ENCODE peak calls at places on chromosomes 13 and 19, in eight cellular contexts. M is colonic mucosa, F is coronary artery, X is ascending aorta, W is spleen, D is AG04450, G is tibial artery, Q is uterus. H is an unnamed sample.

GRCh38 chr13:114177245-114178010 is 1.6 kb upstream of the CFAP97D2 start:
- DNase-seq in D (no peak), Q (no peak), F (no peak), X (no peak), W (no peak), M (no peak), G (no peak), H (no peak)

GRCh38 chr19:31105761-31106160 is 243.5 kb downstream of the TSHZ3 start:
- DNase-seq in Q (no peak), W (no peak), G (no peak), M (no peak), X (no peak), F (no peak), D (no peak), H (no peak)

GRCh38 chr13:92682832-92683517 is 543.6 kb upstream of the GPC6 start:
- DNase-seq in W (no peak), D (no peak), Q (no peak), M (no peak), X (no peak), G (no peak), F (no peak), H (no peak)

GRCh38 chr19:38508507-38508906 is 75.0 kb downstream of the RYR1 start:
- DNase-seq in W (no peak), Q (no peak), M (no peak), X (no peak), D (no peak), F (no peak), G (no peak), H (no peak)

GRCh38 chr19:29645491-29645867 is 19.8 kb upstream of the PLEKHF1 start:
- DNase-seq in Q (no peak), W (no peak), X (no peak), F (no peak), M (no peak), G (no peak), D (no peak), H (no peak)

GRCh38 chr19:45152504-45153338 is 8.1 kb downstream of the NKPD1 start:
- DNase-seq in Q (peak; percentile 31), W (peak; percentile 84), G (no peak), D (no peak), X (no peak), M (peak; percentile 48), F (no peak), H (no peak)

GRCh38 chr19:35557539-35558399 is 5.7 kb downstream of the ATP4A start:
- DNase-seq in F (no peak), M (peak; percentile 75), X (no peak), W (peak; percentile 81), G (no peak), Q (peak; percentile 44), D (no peak), H (peak; percentile 40)

GRCh38 chr19:36573020-36573947 is at the start of gene ZNF529:
- DNase-seq in Q (peak; percentile 82), F (peak; percentile 92), M (peak; percentile 93), D (peak; percentile 59), X (peak; percentile 66), W (peak; percentile 95), G (peak; percentile 92), H (peak; percentile 88)

GRCh38 chr19:4374451-4375163 is 25.7 kb downstream of the SH3GL1 start:
- DNase-seq in D (no peak), X (peak; percentile 37), G (peak; percentile 96), M (peak; percentile 74), W (no peak), F (peak; percentile 94), Q (peak; percentile 84), H (peak; percentile 71)

GRCh38 chr13:101123028-101123427 is 293.3 kb downstream of the NALCN start:
- DNase-seq in W (no peak), Q (no peak), D (no peak), F (no peak), G (no peak), X (no peak), M (no peak), H (no peak)

GRCh38 chr13:106102776-106103175 is 432.7 kb downstream of the EFNB2 start:
- DNase-seq in G (no peak), W (no peak), Q (no peak), M (no peak), X (no peak), D (no peak), F (no peak), H (no peak)

GRCh38 chr13:41361501-41361900 is 50.4 kb downstream of the NAA16 start:
- DNase-seq in X (no peak), M (no peak), F (no peak), Q (no peak), G (no peak), D (no peak), W (no peak), H (no peak)

GRCh38 chr19:46132508-46133100 is 8.1 kb upstream of the IGFL3 start:
- DNase-seq in X (no peak), F (no peak), M (no peak), G (no peak), D (no peak), W (no peak), Q (no peak), H (no peak)

GRCh38 chr19:289651-290538 is 1.3 kb downstream of the PLPP2 start:
- DNase-seq in Q (no peak), G (no peak), D (no peak), W (no peak), F (no peak), X (no peak), M (peak; percentile 74), H (peak; percentile 87)

GRCh38 chr13:110616103-110617101 is 1.1 kb downstream of the NAXD start:
- DNase-seq in W (peak; percentile 86), Q (no peak), D (no peak), X (peak; percentile 38), F (peak; percentile 78), M (peak; percentile 52), G (peak; percentile 77), H (peak; percentile 67)

GRCh38 chr19:2034729-2035589 is 16.1 kb downstream of the MKNK2 start:
- DNase-seq in F (no peak), Q (no peak), W (peak; percentile 85), D (no peak), G (no peak), M (peak; percentile 91), X (no peak), H (peak; percentile 64)

GRCh38 chr13:51605698-51606097 is 21.4 kb downstream of the WDFY2 start:
- DNase-seq in G (no peak), W (no peak), M (no peak), D (no peak), Q (no peak), F (no peak), X (no peak), H (no peak)

GRCh38 chr19:1239796-1240737 is 1.5 kb upstream of the ATP5F1D start:
- DNase-seq in M (peak; percentile 80), X (no peak), G (peak; percentile 93), D (peak; percentile 68), Q (peak; percentile 93), W (peak; percentile 95), F (no peak), H (peak; percentile 87)

GRCh38 chr13:33554919-33555791 is 262.8 kb upstream of the RFC3 start:
- DNase-seq in D (peak; percentile 18), M (no peak), W (no peak), Q (no peak), F (no peak), G (no peak), X (no peak), H (no peak)

GRCh38 chr13:43305416-43305815 is 282.0 kb downstream of the DNAJC15 start:
- DNase-seq in G (no peak), D (no peak), X (no peak), W (no peak), Q (no peak), F (no peak), M (no peak), H (no peak)

GRCh38 chr13:114151565-114152284 is 19.3 kb upstream of the RASA3 start:
- DNase-seq in W (no peak), F (peak; percentile 55), X (no peak), G (no peak), Q (no peak), M (peak; percentile 93), D (no peak), H (peak; percentile 84)

GRCh38 chr13:39462456-39462855 is 140.5 kb downstream of the LHFPL6 start:
- DNase-seq in W (no peak), Q (no peak), D (no peak), G (no peak), F (no peak), X (no peak), M (no peak), H (no peak)

GRCh38 chr19:51702103-51702753 is 9.1 kb downstream of the SPACA6 start:
- DNase-seq in F (peak; percentile 90), Q (peak; percentile 88), G (peak; percentile 90), M (peak; percentile 78), W (peak; percentile 88), D (no peak), X (no peak), H (peak; percentile 87)

GRCh38 chr19:18433735-18434398 is 4.1 kb downstream of the ISYNA1 start:
- DNase-seq in Q (no peak), F (no peak), G (no peak), X (no peak), W (peak; percentile 85), D (no peak), M (no peak), H (no peak)

GRCh38 chr13:81636120-81636519 is 1295.2 kb upstream of the SPRY2 start:
- DNase-seq in M (no peak), G (no peak), Q (no peak), X (no peak), D (no peak), F (no peak), W (no peak), H (no peak)

GRCh38 chr13:81639984-81640582 is 1299.2 kb upstream of the SPRY2 start:
- DNase-seq in G (no peak), W (no peak), X (no peak), D (no peak), Q (no peak), M (no peak), F (no peak), H (no peak)
- TF ChIP-seq CTCF in G (no peak), W (no peak), X (no peak), D (no peak), Q (no peak), M (no peak), F (no peak), H (no peak)

GRCh38 chr19:17063412-17063811 is 11.8 kb downstream of the HAUS8 start:
- DNase-seq in D (no peak), W (no peak), F (no peak), M (no peak), G (no peak), X (no peak), Q (no peak), H (no peak)
- H3K27ac ChIP-seq in D (no peak overlapping the region), W (no peak overlapping the region), F (no peak overlapping the region), M (no peak overlapping the region), G (no peak overlapping the region), X (no peak overlapping the region), Q (no peak overlapping the region), H (no peak overlapping the region)

DNA sequence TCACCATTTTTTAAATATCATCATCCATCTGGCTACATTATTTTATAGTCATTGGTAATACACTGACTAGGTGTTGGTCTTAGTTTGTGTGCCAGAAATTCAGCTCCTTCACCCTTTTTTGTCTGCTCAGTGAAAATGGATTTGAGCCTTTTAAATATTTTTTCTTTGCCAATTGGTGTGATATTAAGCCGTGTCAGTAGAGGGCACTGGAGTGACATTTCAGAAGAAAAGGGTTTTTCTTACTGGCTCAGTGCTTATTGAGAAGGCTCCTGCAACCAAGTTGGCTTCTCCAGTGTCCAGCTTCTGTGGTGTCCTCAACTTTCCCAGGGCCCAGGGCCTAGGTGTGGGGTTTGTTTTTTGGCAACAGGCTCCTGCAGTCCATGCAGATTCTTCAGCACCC is 546.6 kb downstream of the DACH1 start:
- DNase-seq in D (peak; percentile 7), G (no peak), F (no peak), Q (no peak), W (peak; percentile 31), M (peak; percentile 20), X (no peak), H (no peak)
- TF ChIP-seq CTCF in D (peak; percentile 65), G (no peak), F (no peak), Q (no peak), W (no peak), M (peak; percentile 45), X (no peak), H (peak; percentile 10)

GRCh38 chr13:28659611-28659970 is 661 bp downstream of the POMP start:
- DNase-seq in X (no peak), M (no peak), D (no peak), F (no peak), G (no peak), W (no peak), Q (no peak), H (peak; percentile 36)
- H3K27ac ChIP-seq in X (peak overlapping the region; percentile 92), M (peak overlapping the region; percentile 91), D (peak overlapping the region; percentile 94), F (peak overlapping the region; percentile 99), G (peak overlapping the region; percentile 88), W (peak overlapping the region; percentile 98), Q (peak overlapping the region; percentile 93), H (peak overlapping the region; percentile 81)